ENCODE peak calls at places on chromosomes 12 and 14, in seven cellular contexts. F is NCI-H1048, Q is NCI-H1694, H is fibroblast of gingiva, N is T47D, U is dorsolateral prefrontal cortex, G is ovary. Z is an unnamed sample.

GRCh38 chr12:95424271-95424994 is 49.5 kb upstream of the METAP2 start:
- DNase-seq in F (no peak), Q (no peak), H (no peak), N (no peak), U (no peak), G (no peak), Z (no peak)

GRCh38 chr14:77542349-77543239 is 44.0 kb upstream of the ISM2 start:
- DNase-seq in F (no peak), Q (no peak), H (no peak), N (no peak), U (no peak), G (no peak), Z (peak)

GRCh38 chr14:99189201-99189801 is 82.7 kb downstream of the BCL11B start:
- DNase-seq in F (no peak), Q (no peak), H (no peak), N (no peak), U (peak), G (no peak), Z (no peak)

GRCh38 chr14:34344318-34344717 is 117.7 kb downstream of the SPTSSA start:
- DNase-seq in F (no peak), Q (no peak), H (no peak), N (no peak), U (no peak), G (no peak), Z (no peak)

GRCh38 chr14:30296956-30297405 is 262.0 kb upstream of the G2E3 start:
- DNase-seq in F (no peak), Q (no peak), H (no peak), N (no peak), U (no peak), G (no peak), Z (no peak)

GRCh38 chr12:41532072-41532471 is 344.0 kb downstream of the PDZRN4 start:
- DNase-seq in F (no peak), Q (no peak), H (no peak), N (no peak), U (no peak), G (no peak), Z (no peak)

GRCh38 chr12:27970391-27970980 is 2.0 kb downstream of the PTHLH start:
- DNase-seq in F (no peak), Q (no peak), H (peak), N (peak), U (no peak), G (no peak), Z (no peak)

GRCh38 chr14:91573894-91574837 is 64.1 kb upstream of the PPP4R3A start:
- DNase-seq in F (peak), Q (peak), H (peak), N (peak), U (peak), G (no peak), Z (no peak)

GRCh38 chr14:59406454-59407245 is 58.5 kb downstream of the GPR135 start:
- DNase-seq in F (no peak), Q (no peak), H (peak), N (no peak), U (no peak), G (peak), Z (no peak)

GRCh38 chr14:44463386-44464004 is 43.6 kb downstream of the FSCB start:
- DNase-seq in F (no peak), Q (peak), H (peak), N (no peak), U (no peak), G (no peak), Z (no peak)

GRCh38 chr14:26068060-26068459 is 529.8 kb downstream of the NOVA1 start:
- DNase-seq in F (no peak), Q (no peak), H (no peak), N (no peak), U (no peak), G (no peak), Z (no peak)

GRCh38 chr12:14575585-14575984 is 7.9 kb upstream of the PLBD1 start:
- DNase-seq in F (no peak), Q (no peak), H (no peak), N (no peak), U (no peak), G (no peak), Z (no peak)

Z was measured in pons.